ENCODE peak calls at places on chromosome 19, in eight cellular contexts. One of them, this sample, is unnamed. For H3K4me1 and H3K9me3, the result is how much of the 10 kb centered on the place peaks cover.

GRCh38 chr19:30686252-30686762 is 314.1 kb downstream of the ZNF536 start:
- DNase-seq in tibial artery: no peak
- DNase-seq in IMR-90: no peak
- DNase-seq in GM12878: no peak
- DNase-seq in ovary: peak
- DNase-seq in lower lobe of right lung: no peak
- DNase-seq in psoas muscle: no peak
- DNase-seq in H9: no peak
- DNase-seq in this sample: no peak

GRCh38 chr19:19342086-19343015 is 21.7 kb downstream of the MAU2 start:
- DNase-seq in tibial artery: no peak
- DNase-seq in IMR-90: peak
- DNase-seq in GM12878: no peak
- DNase-seq in ovary: peak
- DNase-seq in lower lobe of right lung: peak
- DNase-seq in psoas muscle: peak
- DNase-seq in H9: peak
- DNase-seq in this sample: no peak

GRCh38 chr19:4534836-4535658 is at the start of gene PLIN5:
- DNase-seq in tibial artery: peak
- DNase-seq in IMR-90: peak
- DNase-seq in GM12878: peak
- DNase-seq in ovary: peak
- DNase-seq in lower lobe of right lung: peak
- DNase-seq in psoas muscle: peak
- DNase-seq in H9: peak
- DNase-seq in this sample: peak

GRCh38 chr19:13987101-13987890 is 18.8 kb downstream of the RFX1 start:
- DNase-seq in tibial artery: peak
- DNase-seq in IMR-90: no peak
- DNase-seq in GM12878: no peak
- DNase-seq in ovary: no peak
- DNase-seq in lower lobe of right lung: peak
- DNase-seq in psoas muscle: peak
- DNase-seq in H9: no peak
- DNase-seq in this sample: peak

GRCh38 chr19:50844296-50844935 is 10.3 kb upstream of the KLK3 start:
- DNase-seq in tibial artery: no peak
- DNase-seq in IMR-90: no peak
- DNase-seq in GM12878: no peak
- DNase-seq in ovary: no peak
- DNase-seq in lower lobe of right lung: no peak
- DNase-seq in psoas muscle: no peak
- DNase-seq in H9: no peak
- DNase-seq in this sample: peak

GRCh38 chr19:17326595-17326966 is 8.1 kb downstream of the ANO8 start:
- DNase-seq in tibial artery: no peak
- DNase-seq in IMR-90: no peak
- DNase-seq in GM12878: no peak
- DNase-seq in ovary: no peak
- DNase-seq in lower lobe of right lung: no peak
- DNase-seq in psoas muscle: no peak
- DNase-seq in H9: peak
- DNase-seq in this sample: no peak

GRCh38 chr19:5035105-5035761 is 66.3 kb downstream of the KDM4B start:
- DNase-seq in tibial artery: no peak
- DNase-seq in IMR-90: no peak
- DNase-seq in GM12878: no peak
- DNase-seq in ovary: peak
- DNase-seq in lower lobe of right lung: no peak
- DNase-seq in psoas muscle: peak
- DNase-seq in H9: no peak
- DNase-seq in this sample: no peak

GRCh38 chr19:51200071-51200470 is 24.8 kb upstream of the CD33 start:
- DNase-seq in tibial artery: no peak
- DNase-seq in IMR-90: no peak
- DNase-seq in GM12878: no peak
- DNase-seq in ovary: no peak
- DNase-seq in lower lobe of right lung: no peak
- DNase-seq in psoas muscle: no peak
- DNase-seq in H9: no peak
- DNase-seq in this sample: no peak

GRCh38 chr19:43362179-43362578 is 8.7 kb downstream of the CD177 start:
- DNase-seq in tibial artery: no peak
- DNase-seq in IMR-90: peak
- DNase-seq in GM12878: no peak
- DNase-seq in ovary: no peak
- DNase-seq in lower lobe of right lung: no peak
- DNase-seq in psoas muscle: no peak
- DNase-seq in H9: no peak
- DNase-seq in this sample: no peak

GRCh38 chr19:1265611-1266115 is 3.5 kb upstream of the CIRBP start:
- DNase-seq in tibial artery: peak
- DNase-seq in IMR-90: peak
- DNase-seq in GM12878: no peak
- DNase-seq in ovary: peak
- DNase-seq in lower lobe of right lung: peak
- DNase-seq in psoas muscle: peak
- DNase-seq in H9: no peak
- DNase-seq in this sample: peak

GRCh38 chr19:1267441-1268391 is 1.4 kb upstream of the CIRBP start:
- DNase-seq in tibial artery: peak
- DNase-seq in IMR-90: peak
- DNase-seq in GM12878: no peak
- DNase-seq in ovary: peak
- DNase-seq in lower lobe of right lung: peak
- DNase-seq in psoas muscle: peak
- DNase-seq in H9: no peak
- DNase-seq in this sample: peak

GRCh38 chr19:1266818-1267440 is 2.2 kb upstream of the CIRBP start:
- DNase-seq in tibial artery: peak
- DNase-seq in IMR-90: no peak
- DNase-seq in GM12878: no peak
- DNase-seq in ovary: peak
- DNase-seq in lower lobe of right lung: peak
- DNase-seq in psoas muscle: peak
- DNase-seq in H9: peak
- DNase-seq in this sample: peak

GRCh38 chr19:1264801-1265610 is 4.1 kb upstream of the CIRBP start:
- DNase-seq in tibial artery: peak
- DNase-seq in IMR-90: peak
- DNase-seq in GM12878: no peak
- DNase-seq in ovary: peak
- DNase-seq in lower lobe of right lung: peak
- DNase-seq in psoas muscle: peak
- DNase-seq in H9: peak
- DNase-seq in this sample: peak

GRCh38 chr19:1266116-1266817 is 2.9 kb upstream of the CIRBP start:
- DNase-seq in tibial artery: peak
- DNase-seq in IMR-90: peak
- DNase-seq in GM12878: no peak
- DNase-seq in ovary: peak
- DNase-seq in lower lobe of right lung: peak
- DNase-seq in psoas muscle: peak
- DNase-seq in H9: peak
- DNase-seq in this sample: peak
- H3K4me1 ChIP-seq in tibial artery: half or more
- H3K4me1 ChIP-seq in IMR-90: half or more
- H3K4me1 ChIP-seq in GM12878: half or more
- H3K4me1 ChIP-seq in ovary: under half
- H3K4me1 ChIP-seq in lower lobe of right lung: half or more
- H3K4me1 ChIP-seq in psoas muscle: under half
- H3K4me1 ChIP-seq in H9: under half
- H3K4me1 ChIP-seq in this sample: half or more

DNA sequence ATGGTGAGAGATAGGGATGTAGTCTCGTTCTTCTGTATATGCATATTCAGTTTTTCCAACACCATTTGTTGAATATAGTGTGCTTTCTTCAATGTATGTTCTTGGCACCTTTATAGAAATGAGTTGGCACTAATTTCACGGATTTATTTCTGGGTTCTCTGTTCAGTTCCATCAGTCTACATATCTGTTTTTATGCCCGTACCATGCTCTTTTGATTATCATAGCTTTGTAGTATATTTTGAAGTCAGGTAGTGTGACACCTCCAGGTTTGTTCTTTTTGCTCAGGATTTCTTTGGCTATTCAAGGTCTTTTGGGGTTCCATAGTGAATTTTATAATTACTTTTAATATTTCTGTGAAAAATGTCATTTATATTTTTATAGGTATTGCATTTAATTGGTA is 14.5 kb upstream of the ZNF793 start:
- DNase-seq in tibial artery: no peak
- DNase-seq in IMR-90: no peak
- DNase-seq in GM12878: no peak
- DNase-seq in ovary: no peak
- DNase-seq in lower lobe of right lung: no peak
- DNase-seq in psoas muscle: no peak
- DNase-seq in H9: no peak
- DNase-seq in this sample: no peak
- H3K9me3 ChIP-seq in tibial artery: half or more
- H3K9me3 ChIP-seq in IMR-90: under half
- H3K9me3 ChIP-seq in GM12878: under half
- H3K9me3 ChIP-seq in ovary: under half
- H3K9me3 ChIP-seq in lower lobe of right lung: half or more
- H3K9me3 ChIP-seq in psoas muscle: half or more
- H3K9me3 ChIP-seq in H9: under half
- H3K9me3 ChIP-seq in this sample: half or more

DNA sequence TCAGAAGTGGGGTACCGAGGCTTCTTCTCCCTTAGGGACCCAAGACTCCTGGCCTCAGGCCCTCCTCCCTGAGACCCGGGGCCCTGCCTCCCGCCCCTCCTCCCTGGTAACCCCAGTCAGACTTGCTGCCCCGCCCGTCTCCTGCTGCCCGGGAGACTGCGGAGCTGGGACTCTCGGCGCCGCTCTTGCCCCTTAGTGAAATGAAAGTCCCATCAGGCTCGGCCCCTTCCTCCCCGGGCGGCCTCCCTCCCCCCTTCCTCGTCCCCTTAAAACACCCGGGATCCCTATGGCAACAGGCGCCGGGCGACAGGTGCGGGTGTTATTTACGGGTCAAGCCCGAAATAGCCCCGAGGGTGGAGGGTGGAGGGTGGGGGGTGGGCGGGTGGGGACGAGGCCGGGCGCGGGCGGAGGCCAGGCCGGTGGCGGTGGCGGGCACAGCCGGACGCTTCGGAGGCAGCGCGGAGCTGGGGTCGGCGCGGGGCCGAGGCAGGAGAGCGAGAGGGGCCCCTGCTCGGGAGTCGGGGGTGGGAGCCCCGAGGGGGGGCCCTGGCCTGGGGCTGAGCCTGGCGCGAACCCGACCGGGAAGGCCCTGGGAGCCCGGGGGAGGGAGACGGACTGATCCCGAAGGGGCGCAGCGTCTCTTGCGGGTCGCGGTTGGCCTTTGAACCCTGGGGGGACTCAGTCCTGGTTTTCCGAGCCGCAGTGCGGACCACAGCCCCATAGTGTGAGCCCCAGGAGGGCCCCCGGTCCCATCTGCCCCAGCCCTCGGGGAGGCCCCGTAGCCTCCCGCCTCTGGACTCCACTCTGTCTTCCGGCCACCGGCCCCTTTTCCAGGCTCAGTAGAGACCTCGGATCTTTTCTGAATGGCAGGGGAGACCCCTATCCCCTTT is at the start of gene CACNG6:
- DNase-seq in tibial artery: no peak
- DNase-seq in IMR-90: no peak
- DNase-seq in GM12878: no peak
- DNase-seq in ovary: no peak
- DNase-seq in lower lobe of right lung: peak
- DNase-seq in psoas muscle: peak
- DNase-seq in H9: peak
- DNase-seq in this sample: no peak
- H3K4me1 ChIP-seq in tibial artery: under half
- H3K4me1 ChIP-seq in IMR-90: under half
- H3K4me1 ChIP-seq in GM12878: under half
- H3K4me1 ChIP-seq in ovary: under half
- H3K4me1 ChIP-seq in lower lobe of right lung: under half
- H3K4me1 ChIP-seq in psoas muscle: under half
- H3K4me1 ChIP-seq in H9: under half
- H3K4me1 ChIP-seq in this sample: under half

GRCh38 chr19:15775249-15775648 is 12.2 kb upstream of the OR10H5 start:
- DNase-seq in tibial artery: no peak
- DNase-seq in IMR-90: no peak
- DNase-seq in GM12878: no peak
- DNase-seq in ovary: no peak
- DNase-seq in lower lobe of right lung: no peak
- DNase-seq in psoas muscle: no peak
- DNase-seq in H9: no peak
- DNase-seq in this sample: no peak
- H3K9me3 ChIP-seq in tibial artery: under half
- H3K9me3 ChIP-seq in IMR-90: under half
- H3K9me3 ChIP-seq in GM12878: under half
- H3K9me3 ChIP-seq in ovary: under half
- H3K9me3 ChIP-seq in lower lobe of right lung: under half
- H3K9me3 ChIP-seq in psoas muscle: under half
- H3K9me3 ChIP-seq in H9: half or more
- H3K9me3 ChIP-seq in this sample: under half